ENCODE peak calls at places on chromosomes 1 and 21, in seven cellular contexts. One of them, this sample, is unnamed.

GRCh38 chr1:89069955-89070354 is 4.9 kb upstream of the GBP1 start:
- DNase-seq in K562: no peak
- DNase-seq in heart left ventricle: no peak
- DNase-seq in spleen: no peak
- DNase-seq in testis: no peak
- DNase-seq in tibial nerve: no peak
- DNase-seq in HCT116: no peak
- DNase-seq in this sample: no peak

GRCh38 chr1:14599173-14599754 is 779 bp downstream of the KAZN start:
- DNase-seq in spleen: no peak
- DNase-seq in heart left ventricle: no peak
- DNase-seq in testis: peak
- DNase-seq in K562: peak
- DNase-seq in tibial nerve: no peak
- DNase-seq in HCT116: no peak
- DNase-seq in this sample: peak

GRCh38 chr1:46166521-46167462 is 8.1 kb upstream of the TSPAN1 start:
- DNase-seq in heart left ventricle: peak
- DNase-seq in tibial nerve: no peak
- DNase-seq in spleen: peak
- DNase-seq in HCT116: no peak
- DNase-seq in testis: peak
- DNase-seq in K562: no peak
- DNase-seq in this sample: no peak

GRCh38 chr1:156245451-156246232 is 2.2 kb downstream of the PAQR6 start:
- DNase-seq in K562: no peak
- DNase-seq in HCT116: no peak
- DNase-seq in spleen: peak
- DNase-seq in testis: no peak
- DNase-seq in heart left ventricle: no peak
- DNase-seq in tibial nerve: no peak
- DNase-seq in this sample: no peak

GRCh38 chr1:92653605-92654381 is 131.1 kb downstream of the EVI5 start:
- DNase-seq in heart left ventricle: no peak
- DNase-seq in testis: no peak
- DNase-seq in tibial nerve: no peak
- DNase-seq in K562: peak
- DNase-seq in spleen: no peak
- DNase-seq in HCT116: no peak
- DNase-seq in this sample: no peak

GRCh38 chr21:38765056-38765455 is 40.7 kb upstream of the ETS2 start:
- DNase-seq in heart left ventricle: no peak
- DNase-seq in K562: no peak
- DNase-seq in testis: no peak
- DNase-seq in tibial nerve: no peak
- DNase-seq in spleen: no peak
- DNase-seq in HCT116: no peak
- DNase-seq in this sample: no peak

GRCh38 chr1:31755197-31755611 is 8.9 kb downstream of the ADGRB2 start:
- DNase-seq in K562: no peak
- DNase-seq in HCT116: no peak
- DNase-seq in heart left ventricle: peak
- DNase-seq in tibial nerve: no peak
- DNase-seq in testis: peak
- DNase-seq in spleen: no peak
- DNase-seq in this sample: no peak

GRCh38 chr1:201009967-201010645 is 13.4 kb downstream of the KIF21B start:
- DNase-seq in spleen: peak
- DNase-seq in testis: no peak
- DNase-seq in heart left ventricle: no peak
- DNase-seq in tibial nerve: no peak
- DNase-seq in HCT116: no peak
- DNase-seq in K562: no peak
- DNase-seq in this sample: no peak

GRCh38 chr1:53341521-53341895 is 13.6 kb upstream of the LRP8 start:
- DNase-seq in testis: no peak
- DNase-seq in spleen: peak
- DNase-seq in heart left ventricle: no peak
- DNase-seq in tibial nerve: no peak
- DNase-seq in HCT116: no peak
- DNase-seq in K562: no peak
- DNase-seq in this sample: no peak

GRCh38 chr1:980137-980571 is 1.7 kb downstream of the PERM1 start:
- DNase-seq in spleen: peak
- DNase-seq in tibial nerve: no peak
- DNase-seq in heart left ventricle: no peak
- DNase-seq in K562: no peak
- DNase-seq in testis: no peak
- DNase-seq in HCT116: no peak
- DNase-seq in this sample: no peak

GRCh38 chr1:37020653-37021277 is 13.6 kb downstream of the GRIK3 start:
- DNase-seq in K562: peak
- DNase-seq in spleen: no peak
- DNase-seq in tibial nerve: no peak
- DNase-seq in testis: peak
- DNase-seq in heart left ventricle: no peak
- DNase-seq in HCT116: no peak
- DNase-seq in this sample: no peak

GRCh38 chr1:85824066-85824835 is 116.0 kb upstream of the ZNHIT6 start:
- DNase-seq in K562: no peak
- DNase-seq in testis: no peak
- DNase-seq in heart left ventricle: no peak
- DNase-seq in HCT116: no peak
- DNase-seq in spleen: no peak
- DNase-seq in tibial nerve: no peak
- DNase-seq in this sample: no peak

GRCh38 chr1:242208021-242208420 is 209.1 kb upstream of the MAP1LC3C start:
- DNase-seq in K562: no peak
- DNase-seq in spleen: no peak
- DNase-seq in tibial nerve: no peak
- DNase-seq in heart left ventricle: no peak
- DNase-seq in testis: no peak
- DNase-seq in HCT116: no peak
- DNase-seq in this sample: no peak

GRCh38 chr1:184838374-184838995 is 83.8 kb upstream of the EDEM3 start:
- DNase-seq in tibial nerve: peak
- DNase-seq in K562: no peak
- DNase-seq in HCT116: no peak
- DNase-seq in testis: peak
- DNase-seq in spleen: no peak
- DNase-seq in heart left ventricle: no peak
- DNase-seq in this sample: peak

GRCh38 chr1:233268389-233269022 is 27.0 kb downstream of the PCNX2 start:
- DNase-seq in testis: no peak
- DNase-seq in K562: no peak
- DNase-seq in heart left ventricle: no peak
- DNase-seq in spleen: no peak
- DNase-seq in HCT116: no peak
- DNase-seq in tibial nerve: no peak
- DNase-seq in this sample: no peak

GRCh38 chr1:216807696-216808095 is 84.5 kb upstream of the ESRRG start:
- DNase-seq in spleen: no peak
- DNase-seq in tibial nerve: no peak
- DNase-seq in heart left ventricle: no peak
- DNase-seq in K562: no peak
- DNase-seq in testis: no peak
- DNase-seq in HCT116: no peak
- DNase-seq in this sample: no peak

GRCh38 chr1:11961230-11961629 is 19.0 kb upstream of the MFN2 start:
- DNase-seq in K562: no peak
- DNase-seq in spleen: no peak
- DNase-seq in HCT116: no peak
- DNase-seq in heart left ventricle: no peak
- DNase-seq in tibial nerve: peak
- DNase-seq in testis: no peak
- DNase-seq in this sample: no peak

GRCh38 chr1:33349778-33350610 is 29.1 kb upstream of the A3GALT2 start:
- DNase-seq in K562: peak
- DNase-seq in heart left ventricle: peak
- DNase-seq in testis: peak
- DNase-seq in spleen: peak
- DNase-seq in tibial nerve: peak
- DNase-seq in HCT116: peak
- DNase-seq in this sample: peak

GRCh38 chr1:17463991-17464390 is 24.5 kb upstream of the RCC2 start:
- DNase-seq in K562: no peak
- DNase-seq in HCT116: no peak
- DNase-seq in spleen: no peak
- DNase-seq in testis: no peak
- DNase-seq in heart left ventricle: no peak
- DNase-seq in tibial nerve: no peak
- DNase-seq in this sample: no peak

GRCh38 chr1:6743189-6744101 is 41.8 kb upstream of the CAMTA1 start:
- DNase-seq in K562: no peak
- DNase-seq in HCT116: no peak
- DNase-seq in tibial nerve: peak
- DNase-seq in testis: peak
- DNase-seq in spleen: no peak
- DNase-seq in heart left ventricle: peak
- DNase-seq in this sample: peak

GRCh38 chr21:44364151-44365053 is 11.0 kb downstream of the TRPM2 start:
- DNase-seq in tibial nerve: no peak
- DNase-seq in heart left ventricle: no peak
- DNase-seq in spleen: peak
- DNase-seq in testis: no peak
- DNase-seq in HCT116: no peak
- DNase-seq in K562: no peak
- DNase-seq in this sample: no peak

GRCh38 chr1:160097196-160097910 is 1.1 kb downstream of the IGSF8 start:
- DNase-seq in spleen: peak
- DNase-seq in K562: no peak
- DNase-seq in testis: no peak
- DNase-seq in HCT116: no peak
- DNase-seq in heart left ventricle: no peak
- DNase-seq in tibial nerve: no peak
- DNase-seq in this sample: no peak

GRCh38 chr1:20413791-20414140 is 72.2 kb downstream of the CAMK2N1 start:
- DNase-seq in tibial nerve: no peak
- DNase-seq in K562: no peak
- DNase-seq in HCT116: no peak
- DNase-seq in testis: no peak
- DNase-seq in spleen: no peak
- DNase-seq in heart left ventricle: no peak
- DNase-seq in this sample: peak

GRCh38 chr21:39867198-39867650 is at the start of gene PCP4:
- DNase-seq in spleen: no peak
- DNase-seq in HCT116: peak
- DNase-seq in K562: peak
- DNase-seq in tibial nerve: peak
- DNase-seq in heart left ventricle: no peak
- DNase-seq in testis: peak
- DNase-seq in this sample: peak

GRCh38 chr1:155453141-155453540 is 109.5 kb downstream of the ASH1L start:
- DNase-seq in K562: no peak
- DNase-seq in tibial nerve: no peak
- DNase-seq in testis: no peak
- DNase-seq in HCT116: no peak
- DNase-seq in heart left ventricle: no peak
- DNase-seq in spleen: no peak
- DNase-seq in this sample: no peak

DNA sequence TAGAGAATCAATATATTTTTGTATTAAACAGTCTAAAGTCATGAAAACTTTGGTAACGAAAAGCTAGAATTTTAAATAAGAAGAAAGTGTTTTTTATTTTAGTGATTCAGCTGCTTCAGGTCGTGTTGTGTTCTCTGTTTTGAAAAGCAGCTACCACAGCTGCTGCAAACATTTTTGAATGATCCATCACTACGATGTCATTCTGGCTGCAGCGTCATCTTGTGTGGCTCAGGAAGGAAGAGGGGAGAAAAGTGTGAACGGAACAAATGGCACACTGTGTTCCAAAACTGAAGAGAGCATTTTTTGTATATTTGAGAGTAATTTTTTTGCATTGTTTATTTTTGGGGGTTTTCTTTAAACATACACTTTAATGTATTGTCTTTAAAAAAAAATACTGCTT is 323.0 kb upstream of the ADGRL2 start:
- DNase-seq in heart left ventricle: no peak
- DNase-seq in K562: no peak
- DNase-seq in testis: no peak
- DNase-seq in spleen: no peak
- DNase-seq in tibial nerve: no peak
- DNase-seq in HCT116: no peak
- DNase-seq in this sample: no peak
- H3K4me3 ChIP-seq in heart left ventricle: no peak
- H3K4me3 ChIP-seq in K562: no peak
- H3K4me3 ChIP-seq in testis: no peak
- H3K4me3 ChIP-seq in spleen: no peak
- H3K4me3 ChIP-seq in tibial nerve: no peak
- H3K4me3 ChIP-seq in HCT116: no peak
- H3K4me3 ChIP-seq in this sample: no peak

GRCh38 chr21:41931041-41931451 is 22.8 kb downstream of the C2CD2 start:
- DNase-seq in spleen: peak
- DNase-seq in HCT116: no peak
- DNase-seq in K562: no peak
- DNase-seq in heart left ventricle: no peak
- DNase-seq in testis: no peak
- DNase-seq in tibial nerve: no peak
- DNase-seq in this sample: no peak

GRCh38 chr21:41932576-41933258 is 21.1 kb downstream of the C2CD2 start:
- DNase-seq in HCT116: peak
- DNase-seq in heart left ventricle: no peak
- DNase-seq in spleen: peak
- DNase-seq in K562: peak
- DNase-seq in testis: no peak
- DNase-seq in tibial nerve: no peak
- DNase-seq in this sample: no peak

GRCh38 chr21:41929248-41929647 is 24.6 kb downstream of the C2CD2 start:
- DNase-seq in heart left ventricle: no peak
- DNase-seq in testis: no peak
- DNase-seq in tibial nerve: no peak
- DNase-seq in K562: no peak
- DNase-seq in HCT116: no peak
- DNase-seq in spleen: peak
- DNase-seq in this sample: no peak

GRCh38 chr21:41932191-41932575 is 21.6 kb downstream of the C2CD2 start:
- DNase-seq in testis: no peak
- DNase-seq in tibial nerve: no peak
- DNase-seq in HCT116: peak
- DNase-seq in K562: peak
- DNase-seq in spleen: peak
- DNase-seq in heart left ventricle: no peak
- DNase-seq in this sample: no peak

GRCh38 chr21:41933259-41934079 is 20.3 kb downstream of the C2CD2 start:
- DNase-seq in testis: no peak
- DNase-seq in heart left ventricle: no peak
- DNase-seq in HCT116: no peak
- DNase-seq in spleen: peak
- DNase-seq in K562: no peak
- DNase-seq in tibial nerve: no peak
- DNase-seq in this sample: no peak
- TF ChIP-seq CTCF in testis: no peak
- TF ChIP-seq CTCF in heart left ventricle: no peak
- TF ChIP-seq CTCF in HCT116: no peak
- TF ChIP-seq CTCF in spleen: no peak
- TF ChIP-seq CTCF in K562: no peak
- TF ChIP-seq CTCF in tibial nerve: peak
- TF ChIP-seq CTCF in this sample: no peak

GRCh38 chr1:231534703-231535159 is 6.3 kb downstream of the TSNAX start:
- DNase-seq in K562: no peak
- DNase-seq in HCT116: no peak
- DNase-seq in heart left ventricle: no peak
- DNase-seq in tibial nerve: no peak
- DNase-seq in spleen: no peak
- DNase-seq in testis: no peak
- DNase-seq in this sample: no peak
- TF ChIP-seq POLR2A in K562: no peak
- TF ChIP-seq POLR2A in HCT116: no peak
- TF ChIP-seq POLR2A in heart left ventricle: no peak
- TF ChIP-seq POLR2A in tibial nerve: no peak
- TF ChIP-seq POLR2A in spleen: no peak
- TF ChIP-seq POLR2A in testis: no peak
- TF ChIP-seq POLR2A in this sample: no peak

GRCh38 chr1:203860396-203860951 is 925 bp upstream of the SNRPE start:
- DNase-seq in testis: peak
- DNase-seq in K562: no peak
- DNase-seq in tibial nerve: no peak
- DNase-seq in HCT116: no peak
- DNase-seq in spleen: no peak
- DNase-seq in heart left ventricle: peak
- DNase-seq in this sample: no peak
- H3K4me3 ChIP-seq in testis: peak
- H3K4me3 ChIP-seq in K562: peak
- H3K4me3 ChIP-seq in tibial nerve: peak
- H3K4me3 ChIP-seq in HCT116: no peak
- H3K4me3 ChIP-seq in spleen: no peak
- H3K4me3 ChIP-seq in heart left ventricle: no peak
- H3K4me3 ChIP-seq in this sample: no peak

This sample was measured in lower leg skin.